ENCODE peak calls at places on chromosomes 4 and X, in seven cellular contexts. C, P, W, R, Q, L and A are unnamed samples.

GRCh38 chr4:23648846-23649596 is 240.8 kb downstream of the PPARGC1A start:
- DNase-seq in C (no peak), P (no peak), W (no peak), R (no peak), Q (no peak), L (no peak), A (no peak)

GRCh38 chr4:188110036-188110435 is 633 bp upstream of the TRIML2 start:
- DNase-seq in C (no peak), P (no peak), W (no peak), R (no peak), Q (no peak), L (no peak), A (no peak)

GRCh38 chrX:50971390-50971789 is 60.9 kb downstream of the BMP15 start:
- DNase-seq in C (no peak), P (no peak), W (no peak), R (no peak), Q (peak; percentile 48), L (no peak), A (no peak)

GRCh38 chrX:83510466-83511181 is 2.5 kb downstream of the POU3F4 start:
- DNase-seq in C (no peak), P (no peak), W (no peak), R (no peak), Q (no peak), L (no peak), A (no peak)

GRCh38 chr4:115515379-115516171 is 402.2 kb upstream of the NDST4 start:
- DNase-seq in C (no peak), P (no peak), W (no peak), R (no peak), Q (no peak), L (no peak), A (no peak)

GRCh38 chr4:98677799-98678198 is 19.4 kb upstream of the TSPAN5 start:
- DNase-seq in C (no peak), P (no peak), W (no peak), R (no peak), Q (no peak), L (no peak), A (no peak)

GRCh38 chr4:181618896-181619295 is 624.3 kb upstream of the TENM3 start:
- DNase-seq in C (no peak), P (no peak), W (no peak), R (no peak), Q (no peak), L (no peak), A (no peak)

GRCh38 chr4:154082760-154083530 is 294.1 kb upstream of the SFRP2 start:
- DNase-seq in C (no peak), P (no peak), W (no peak), R (no peak), Q (peak; percentile 30), L (peak; percentile 40), A (no peak)

GRCh38 chrX:103453655-103454054 is 65.6 kb downstream of the RAB40A start:
- DNase-seq in C (peak; percentile 68), P (peak; percentile 73), W (no peak), R (peak; percentile 96), Q (peak; percentile 90), L (peak; percentile 92), A (peak; percentile 83)

GRCh38 chr4:27121830-27122229 is 261.2 kb downstream of the STIM2 start:
- DNase-seq in C (no peak), P (no peak), W (no peak), R (no peak), Q (no peak), L (no peak), A (no peak)

GRCh38 chrX:66408507-66408906 is 230.4 kb downstream of the EDA2R start:
- DNase-seq in C (no peak), P (no peak), W (no peak), R (no peak), Q (peak; percentile 20), L (peak; percentile 8), A (no peak)
- TF ChIP-seq CTCF in C (no peak), P (no peak), W (no peak), R (no peak), Q (no peak), L (peak; percentile 14), A (no peak)

GRCh38 chrX:5458300-5458699 is 770.4 kb downstream of the NLGN4X start:
- DNase-seq in C (no peak), P (no peak), W (no peak), R (no peak), Q (no peak), L (peak; percentile 8), A (no peak)
- TF ChIP-seq CTCF in C (no peak), P (no peak), W (peak; percentile 51), R (no peak), Q (no peak), L (peak; percentile 27), A (no peak)

DNA sequence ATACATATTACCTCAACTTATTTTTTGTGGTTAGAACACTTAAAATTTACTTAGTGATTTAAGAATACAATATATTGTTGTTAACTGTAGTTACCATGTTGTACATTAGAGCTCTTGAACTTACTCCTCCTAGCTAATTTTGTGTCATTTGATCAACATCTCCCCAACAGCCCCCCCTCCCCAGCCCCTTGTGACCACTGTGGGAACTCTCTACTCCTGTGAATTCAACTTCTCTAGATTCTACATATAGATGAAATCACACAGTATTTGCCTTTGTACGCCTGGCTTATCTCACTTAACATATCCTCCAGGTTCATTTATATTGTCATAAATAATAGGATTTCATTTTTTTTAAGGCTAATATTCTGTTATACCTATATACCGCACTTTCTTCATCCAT is 66.5 kb downstream of the RAPGEF2 start:
- DNase-seq in C (no peak), P (no peak), W (no peak), R (no peak), Q (no peak), L (no peak), A (no peak)
- TF ChIP-seq CTCF in C (no peak), P (no peak), W (no peak), R (no peak), Q (no peak), L (no peak), A (no peak)

DNA sequence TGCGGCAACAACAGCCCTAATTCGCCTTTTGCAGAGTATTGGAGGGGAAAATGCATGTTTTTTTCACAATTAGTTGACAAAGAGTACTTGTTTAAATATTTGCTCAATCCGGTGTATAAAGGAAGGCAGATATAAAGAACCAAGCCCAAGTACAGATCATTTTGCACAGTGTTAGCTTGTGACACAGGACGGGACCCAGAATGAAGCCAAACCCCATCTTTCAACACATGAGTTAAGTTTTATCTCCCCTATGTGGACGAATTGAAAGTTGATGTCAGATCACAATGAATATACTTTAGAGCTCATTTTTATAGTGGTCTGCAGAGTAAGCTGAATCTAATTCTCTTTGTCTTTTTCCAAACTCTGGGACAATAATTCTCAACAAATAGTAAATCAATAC is 551.5 kb upstream of the IGFBP7 start:
- DNase-seq in C (no peak), P (no peak), W (no peak), R (no peak), Q (no peak), L (no peak), A (no peak)
- TF ChIP-seq CTCF in C (no peak), P (no peak), W (no peak), R (no peak), Q (no peak), L (no peak), A (no peak)